ENCODE peak calls at places on chromosomes 12 and 14, in ten cellular contexts. X is PC-9; I is CD8-positive, alpha-beta memory T cell; N is heart right ventricle; U is colonic mucosa; P is RWPE1; G is GM23248; V is right cardiac atrium; S is stomach; Q is hepatocyte. C is an unnamed sample.

GRCh38 chr14:59675394-59675793 is 98.8 kb upstream of the CCDC175 start:
- DNase-seq in X (no peak), S (no peak), N (no peak), I (no peak), V (no peak), U (no peak), P (no peak), Q (no peak), G (no peak), C (no peak)

GRCh38 chr12:123743002-123743401 is 19.1 kb upstream of the DNAH10 start:
- DNase-seq in X (no peak), N (no peak), G (no peak), U (no peak), I (no peak), V (peak), Q (no peak), P (no peak), S (no peak), C (no peak)

GRCh38 chr12:52054231-52054837 is 3.1 kb downstream of the NR4A1 start:
- DNase-seq in U (no peak), N (no peak), Q (peak), X (no peak), G (no peak), I (no peak), V (no peak), S (peak), P (no peak), C (no peak)

GRCh38 chr12:113080692-113081091 is 24.2 kb downstream of the DTX1 start:
- DNase-seq in Q (no peak), N (no peak), V (no peak), X (no peak), S (no peak), I (no peak), G (no peak), U (no peak), P (no peak), C (no peak)

GRCh38 chr12:2641209-2641608 is 153.6 kb upstream of the FKBP4 start:
- DNase-seq in V (no peak), U (no peak), G (peak), N (no peak), S (no peak), P (no peak), Q (peak), I (no peak), X (no peak), C (peak)

GRCh38 chr12:32583535-32583934 is 95.6 kb upstream of the DNM1L start:
- DNase-seq in U (no peak), N (no peak), Q (peak), I (no peak), S (no peak), P (no peak), G (peak), X (no peak), V (no peak), C (no peak)

GRCh38 chr12:52600071-52600470 is 1.2 kb downstream of the KRT72 start:
- DNase-seq in S (no peak), I (no peak), X (no peak), Q (no peak), N (no peak), G (no peak), U (no peak), V (no peak), P (no peak), C (no peak)

GRCh38 chr12:87796961-87797516 is 232.2 kb downstream of the C12orf50 start:
- DNase-seq in P (no peak), G (peak), S (no peak), Q (no peak), I (no peak), X (no peak), U (no peak), N (no peak), V (no peak), C (no peak)

GRCh38 chr12:15982071-15982470 is 70.9 kb downstream of the DERA start:
- DNase-seq in N (no peak), S (no peak), G (peak), V (no peak), P (no peak), X (no peak), Q (no peak), I (no peak), U (no peak), C (no peak)

GRCh38 chr14:94213021-94213420 is 38.9 kb downstream of the PPP4R4 start:
- DNase-seq in G (peak), I (no peak), P (peak), X (no peak), N (no peak), U (no peak), S (no peak), V (no peak), Q (no peak), C (no peak)

GRCh38 chr14:54881761-54882401 is 20.7 kb downstream of the GCH1 start:
- DNase-seq in U (no peak), N (no peak), X (no peak), I (no peak), Q (no peak), S (no peak), G (peak), P (peak), V (no peak), C (no peak)

GRCh38 chr12:52655251-52655650 is 3.2 kb upstream of the KRT2 start:
- DNase-seq in Q (no peak), U (no peak), N (no peak), S (no peak), G (no peak), V (no peak), X (no peak), P (peak), I (no peak), C (peak)

GRCh38 chr12:76863005-76863670 is 15.7 kb downstream of the CSRP2 start:
- DNase-seq in I (no peak), G (peak), X (no peak), P (no peak), N (no peak), Q (no peak), U (no peak), V (no peak), S (no peak), C (no peak)

GRCh38 chr14:95505030-95505589 is 11.3 kb downstream of the SYNE3 start:
- DNase-seq in U (no peak), Q (no peak), S (no peak), V (peak), N (no peak), I (no peak), G (no peak), P (no peak), X (no peak), C (no peak)

GRCh38 chr12:31591308-31591901 is 469 bp upstream of the DENND5B start:
- DNase-seq in G (peak), S (no peak), Q (peak), V (no peak), P (peak), N (no peak), U (peak), X (no peak), I (no peak), C (peak)

GRCh38 chr14:69818760-69819191 is 21.7 kb upstream of the SLC10A1 start:
- DNase-seq in I (peak), N (no peak), G (peak), V (peak), S (no peak), X (peak), P (peak), U (peak), Q (peak), C (peak)

GRCh38 chr12:104752883-104753282 is 205.2 kb downstream of the SLC41A2 start:
- DNase-seq in G (no peak), N (no peak), P (no peak), X (no peak), U (no peak), V (no peak), I (no peak), S (no peak), Q (no peak), C (no peak)

GRCh38 chr12:29731556-29731955 is 52.2 kb downstream of the TMTC1 start:
- DNase-seq in X (no peak), P (no peak), G (no peak), Q (no peak), I (no peak), N (no peak), U (no peak), S (no peak), V (no peak), C (no peak)

DNA sequence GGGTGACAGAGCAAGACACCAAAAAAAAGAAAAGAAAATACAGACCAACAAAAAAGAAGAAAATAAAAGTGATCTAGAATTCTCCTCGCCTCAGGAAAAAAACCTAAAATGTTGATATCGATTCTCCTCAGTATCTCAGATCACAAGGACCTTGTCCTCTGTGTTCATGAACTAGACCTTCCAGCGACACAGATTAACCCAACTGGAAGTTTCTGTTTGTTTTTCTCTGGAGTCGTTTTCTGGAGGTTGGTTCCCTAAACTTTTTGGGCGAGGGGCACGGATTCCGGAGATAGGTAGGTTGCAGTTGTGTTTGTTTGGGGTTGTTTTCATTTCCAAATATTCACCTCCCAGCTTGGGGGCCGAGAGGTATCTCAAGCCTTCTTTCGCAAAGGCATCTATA is 559 bp upstream of the RFC5 start:
- DNase-seq in G (no peak), U (no peak), X (no peak), V (no peak), N (no peak), I (no peak), P (no peak), Q (no peak), S (no peak), C (no peak)
- H3K27ac ChIP-seq in G (no peak), U (no peak), X (no peak), V (no peak), N (no peak), I (no peak), P (no peak), Q (no peak), S (no peak), C (peak)

GRCh38 chr14:65359503-65359902 is 53.0 kb upstream of the FUT8 start:
- DNase-seq in P (no peak), N (no peak), Q (no peak), U (no peak), X (no peak), S (no peak), V (no peak), I (no peak), G (peak), C (no peak)

GRCh38 chr14:65357091-65357490 is 55.4 kb upstream of the FUT8 start:
- DNase-seq in Q (no peak), U (no peak), I (no peak), S (no peak), G (no peak), V (no peak), P (no peak), N (no peak), X (peak), C (no peak)

GRCh38 chr14:65354715-65355114 is 57.8 kb upstream of the FUT8 start:
- DNase-seq in S (peak), P (no peak), N (no peak), I (no peak), X (peak), G (no peak), Q (peak), U (no peak), V (no peak), C (peak)

GRCh38 chr14:65354131-65354530 is 58.4 kb upstream of the FUT8 start:
- DNase-seq in I (no peak), P (no peak), V (no peak), N (no peak), S (peak), X (no peak), U (no peak), Q (no peak), G (no peak), C (no peak)

DNA sequence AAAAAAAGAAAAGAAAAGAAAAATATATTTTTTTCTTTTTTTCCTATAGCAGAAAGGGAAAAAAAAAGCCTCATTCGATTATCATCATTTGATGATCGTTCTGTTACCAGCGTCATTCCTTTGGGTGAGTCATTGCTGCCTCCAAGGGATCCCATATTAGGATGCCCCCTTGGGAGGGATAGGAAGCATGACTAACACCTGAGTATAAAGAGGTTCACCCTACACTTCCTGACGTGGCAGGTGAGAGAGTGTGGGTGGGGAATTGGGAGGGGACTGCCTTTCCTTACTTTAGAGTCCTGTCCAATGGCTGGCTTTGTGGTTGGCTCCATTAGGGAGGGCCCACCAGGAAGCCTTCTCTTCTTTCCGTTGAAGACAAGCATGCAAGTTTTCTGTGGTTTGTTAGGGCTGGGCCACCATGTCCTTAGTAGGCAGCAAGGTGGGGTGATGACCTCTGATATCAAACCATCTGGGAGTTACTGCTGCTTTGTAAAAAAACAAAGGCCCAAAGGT is 56.1 kb upstream of the FUT8 start:
- DNase-seq in V (no peak), I (no peak), Q (peak), U (no peak), N (no peak), P (peak), G (peak), S (peak), X (peak), C (no peak)
- H3K27ac ChIP-seq in V (no peak), I (no peak), Q (peak), U (no peak), N (no peak), P (no peak), G (peak), S (peak), X (peak), C (no peak)

DNA sequence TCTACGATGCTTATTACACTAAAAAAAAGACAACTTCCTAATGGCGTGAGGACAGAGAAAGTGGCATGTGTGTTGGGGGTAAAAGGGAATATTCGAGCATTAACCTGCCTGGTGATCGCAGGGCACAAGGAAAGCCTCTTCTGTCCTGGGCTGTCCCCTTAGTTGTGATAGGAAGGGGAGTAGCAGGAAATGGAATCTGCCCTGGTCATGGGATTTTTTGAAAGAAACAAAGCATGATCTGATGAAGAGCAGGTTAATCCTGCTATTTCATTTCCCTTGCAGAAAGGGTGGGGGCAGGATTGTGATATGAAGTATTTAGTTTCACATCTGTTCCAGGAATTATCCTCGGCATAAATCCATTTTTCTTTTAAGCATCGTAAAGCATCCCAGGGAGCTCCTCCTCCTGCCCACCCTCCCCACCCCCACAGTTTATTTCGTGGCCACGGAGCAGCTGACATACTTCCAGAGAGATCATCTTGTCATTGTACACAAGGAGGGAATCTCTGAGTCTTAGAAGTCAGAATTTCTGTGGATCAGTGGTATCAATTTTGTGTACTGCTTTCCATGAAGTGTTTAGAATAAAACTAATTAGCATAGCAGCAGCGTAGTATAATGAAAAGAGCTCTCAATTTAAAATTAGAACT is 53.1 kb downstream of the TGFB3 start:
- DNase-seq in Q (no peak), I (no peak), U (no peak), S (no peak), G (no peak), X (no peak), V (no peak), P (no peak), N (no peak), C (no peak)
- H3K27ac ChIP-seq in Q (peak), I (no peak), U (no peak), S (no peak), G (no peak), X (no peak), V (no peak), P (no peak), N (no peak), C (no peak)

GRCh38 chr14:24110060-24110459 is 4.5 kb upstream of the DCAF11 start:
- DNase-seq in S (no peak), U (no peak), Q (no peak), I (no peak), X (peak), N (no peak), V (no peak), G (no peak), P (no peak), C (no peak)

GRCh38 chr14:24103451-24103850 is 9.3 kb downstream of the PCK2 start:
- DNase-seq in P (no peak), I (no peak), U (no peak), X (no peak), N (no peak), V (no peak), S (no peak), G (no peak), Q (no peak), C (no peak)

GRCh38 chr14:24110485-24110884 is 4.1 kb upstream of the DCAF11 start:
- DNase-seq in Q (no peak), P (no peak), N (no peak), S (no peak), U (no peak), V (no peak), X (no peak), G (no peak), I (no peak), C (no peak)

GRCh38 chr14:24106672-24107271 is 7.8 kb upstream of the DCAF11 start:
- DNase-seq in I (no peak), V (no peak), G (no peak), U (no peak), S (no peak), Q (no peak), P (no peak), X (no peak), N (no peak), C (no peak)

GRCh38 chr14:24108336-24108874 is 6.2 kb upstream of the DCAF11 start:
- DNase-seq in X (no peak), Q (no peak), U (no peak), V (no peak), N (no peak), I (no peak), S (no peak), P (no peak), G (no peak), C (no peak)
- H3K27ac ChIP-seq in X (no peak), Q (no peak), U (peak), V (no peak), N (peak), I (no peak), S (peak), P (no peak), G (no peak), C (peak)

GRCh38 chr12:27907766-27908165 is 64.8 kb downstream of the PTHLH start:
- DNase-seq in S (no peak), X (no peak), I (no peak), G (peak), U (no peak), Q (no peak), V (no peak), N (no peak), P (no peak), C (no peak)

GRCh38 chr12:27905285-27906126 is 67.0 kb downstream of the PTHLH start:
- DNase-seq in U (no peak), N (no peak), S (no peak), Q (no peak), P (no peak), X (no peak), I (no peak), G (no peak), V (no peak), C (no peak)

GRCh38 chr12:27906658-27907473 is 65.7 kb downstream of the PTHLH start:
- DNase-seq in U (no peak), V (no peak), P (no peak), S (no peak), I (no peak), X (no peak), Q (peak), N (no peak), G (peak), C (no peak)

GRCh38 chr12:27902651-27903050 is 69.9 kb downstream of the PTHLH start:
- DNase-seq in U (no peak), X (no peak), N (no peak), V (no peak), I (no peak), G (no peak), S (no peak), Q (no peak), P (no peak), C (no peak)

GRCh38 chr12:27906127-27906500 is 66.4 kb downstream of the PTHLH start:
- DNase-seq in U (no peak), Q (no peak), G (no peak), V (no peak), S (no peak), I (no peak), P (no peak), N (no peak), X (peak), C (no peak)
- H3K27ac ChIP-seq in U (no peak), Q (peak), G (no peak), V (no peak), S (peak), I (no peak), P (no peak), N (no peak), X (peak), C (no peak)

C was measured in thyroid gland.